ENCODE peak calls at places on chromosomes 1 and 21, in five cellular contexts. A is hepatocyte; U is aorta; R is CD8-positive, alpha-beta memory T cell; V is transverse colon. D is an unnamed sample.

GRCh38 chr1:152960452-152961044 is 9.9 kb upstream of the SPRR4 start:
- DNase-seq in U (no peak), A (no peak), V (no peak), R (no peak), D (no peak)

GRCh38 chr1:185957441-185958363 is 223.5 kb downstream of the HMCN1 start:
- DNase-seq in A (no peak), U (no peak), R (no peak), V (no peak), D (no peak)

GRCh38 chr1:187491082-187491720 is 662.5 kb downstream of the PLA2G4A start:
- DNase-seq in U (no peak), R (no peak), V (no peak), A (peak), D (no peak)

GRCh38 chr1:110697606-110698005 is 22.9 kb upstream of the KCNA3 start:
- DNase-seq in A (no peak), R (no peak), U (no peak), V (no peak), D (no peak)

GRCh38 chr1:19461352-19461645 is 24.0 kb downstream of the CAPZB start:
- DNase-seq in A (no peak), U (no peak), R (no peak), V (no peak), D (no peak)

GRCh38 chr1:220990417-220991337 is 111.4 kb downstream of the HLX start:
- DNase-seq in A (no peak), R (no peak), V (no peak), U (no peak), D (no peak)

GRCh38 chr1:237016626-237017025 is 12.4 kb upstream of the MT1HL1 start:
- DNase-seq in R (no peak), A (no peak), U (no peak), V (no peak), D (no peak)

GRCh38 chr1:172845371-172845770 is 186.5 kb downstream of the FASLG start:
- DNase-seq in A (peak), U (no peak), V (no peak), R (peak), D (no peak)

GRCh38 chr21:34952701-34953100 is 96.4 kb downstream of the RUNX1 start:
- DNase-seq in A (no peak), V (no peak), U (no peak), R (no peak), D (no peak)

GRCh38 chr21:27796106-27796505 is 829.2 kb upstream of the ADAMTS5 start:
- DNase-seq in U (no peak), V (no peak), R (no peak), A (no peak), D (no peak)

GRCh38 chr1:100353073-100353801 is 931 bp downstream of the CDC14A start:
- DNase-seq in U (no peak), V (peak), A (peak), R (peak), D (no peak)

GRCh38 chr1:94130851-94131595 is 10.1 kb upstream of the ABCA4 start:
- DNase-seq in R (no peak), V (no peak), A (no peak), U (no peak), D (peak)

GRCh38 chr1:91501527-91501859 is 842 bp downstream of the CDC7 start:
- DNase-seq in R (no peak), V (no peak), U (no peak), A (no peak), D (peak)

GRCh38 chr1:100708476-100709062 is 11.0 kb upstream of the VCAM1 start:
- DNase-seq in A (no peak), R (no peak), V (no peak), U (no peak), D (no peak)

GRCh38 chr1:228142616-228143203 is 2.6 kb downstream of the GUK1 start:
- DNase-seq in U (no peak), R (no peak), V (no peak), A (no peak), D (no peak)

GRCh38 chr1:11335417-11336070 is 62.5 kb downstream of the UBIAD1 start:
- DNase-seq in R (no peak), A (no peak), V (peak), U (no peak), D (no peak)

GRCh38 chr1:54294846-54295245 is 94.9 kb downstream of the MRPL37 start:
- DNase-seq in R (no peak), V (no peak), U (no peak), A (no peak), D (no peak)
- H3K27ac ChIP-seq in R (no peak), V (no peak), U (peak), A (no peak), D (no peak)

GRCh38 chr1:26734501-26735058 is 38.8 kb downstream of the ARID1A start:
- DNase-seq in V (no peak), R (no peak), U (no peak), A (no peak), D (peak)
- H3K4me3 ChIP-seq in V (no peak), R (no peak), U (no peak), A (no peak), D (no peak)

GRCh38 chr1:33045814-33046213 is 9.1 kb upstream of the AK2 start:
- DNase-seq in U (no peak), V (no peak), A (no peak), R (peak), D (no peak)

GRCh38 chr1:33045246-33045645 is 8.6 kb upstream of the AK2 start:
- DNase-seq in A (peak), V (peak), R (no peak), U (no peak), D (no peak)

GRCh38 chr1:33041026-33041425 is 4.3 kb upstream of the AK2 start:
- DNase-seq in U (no peak), A (no peak), R (no peak), V (no peak), D (no peak)

GRCh38 chr1:33042836-33043235 is 6.2 kb upstream of the AK2 start:
- DNase-seq in V (no peak), U (no peak), R (no peak), A (no peak), D (no peak)

GRCh38 chr1:33043267-33044090 is 6.8 kb upstream of the AK2 start:
- DNase-seq in V (no peak), A (no peak), R (no peak), U (no peak), D (no peak)
- H3K27ac ChIP-seq in V (no peak), A (no peak), R (no peak), U (no peak), D (peak)

DNA sequence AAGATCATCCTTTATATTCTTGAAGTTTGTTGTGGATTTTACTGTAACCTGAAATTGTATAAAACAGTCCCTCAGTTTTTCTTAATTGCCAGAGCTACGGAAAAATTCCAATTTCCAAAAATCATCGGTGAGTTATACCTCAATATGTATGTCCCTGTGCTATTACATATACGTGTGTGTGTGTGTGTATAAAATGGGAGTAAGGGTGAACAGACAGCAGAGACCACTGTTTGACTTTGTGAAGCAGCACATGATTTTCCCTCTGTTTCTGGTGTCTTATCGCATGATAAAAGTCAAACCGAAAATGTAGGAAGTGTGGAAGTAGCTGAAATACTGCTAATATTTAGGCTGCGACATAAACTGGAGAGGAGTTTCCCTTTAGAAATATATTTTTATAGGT is 1.2 kb downstream of the OR2T1 start:
- DNase-seq in U (no peak), R (no peak), A (no peak), V (no peak), D (no peak)
- H3K4me3 ChIP-seq in U (no peak), R (no peak), A (no peak), V (no peak), D (no peak)

GRCh38 chr21:31413698-31414097 is 69.6 kb upstream of the TIAM1 start:
- DNase-seq in U (no peak), A (no peak), V (no peak), R (no peak), D (no peak)
- H3K27ac ChIP-seq in U (no peak), A (no peak), V (no peak), R (no peak), D (no peak)

GRCh38 chr1:156122086-156122485 is 7.6 kb downstream of the LMNA start:
- DNase-seq in R (no peak), U (no peak), A (no peak), V (no peak), D (no peak)

GRCh38 chr1:156121441-156121840 is 6.9 kb downstream of the LMNA start:
- DNase-seq in U (no peak), A (no peak), R (no peak), V (no peak), D (no peak)

GRCh38 chr1:156118175-156118868 is 3.8 kb downstream of the LMNA start:
- DNase-seq in R (no peak), U (peak), V (peak), A (peak), D (no peak)

GRCh38 chr1:156119503-156120209 is 5.1 kb downstream of the LMNA start:
- DNase-seq in A (peak), U (peak), R (peak), V (peak), D (no peak)

DNA sequence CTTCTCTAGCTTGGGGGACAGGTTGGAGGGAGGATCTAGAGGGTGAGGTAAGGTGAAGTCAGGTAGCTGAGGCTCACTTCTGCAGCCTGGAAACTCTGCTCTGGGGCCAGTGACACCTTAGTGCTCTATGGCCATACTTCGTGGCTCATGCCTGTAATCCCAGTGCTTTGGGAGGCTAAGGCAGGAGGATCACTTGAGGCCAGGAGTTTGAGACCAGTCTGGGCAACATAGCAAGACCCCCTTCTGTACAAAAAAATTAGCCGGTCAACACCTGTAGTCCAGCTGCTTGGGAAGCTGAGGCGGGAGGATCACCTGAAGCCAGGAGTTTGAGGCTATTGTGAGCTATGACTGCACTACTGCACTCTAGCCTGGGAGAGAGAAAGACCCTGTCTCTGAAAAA is 5.8 kb downstream of the LMNA start:
- DNase-seq in V (no peak), A (no peak), R (no peak), U (no peak), D (no peak)
- H3K4me3 ChIP-seq in V (no peak), A (no peak), R (no peak), U (peak), D (no peak)

GRCh38 chr1:161115132-161115711 is 2.6 kb downstream of the PFDN2 start:
- DNase-seq in R (no peak), A (no peak), U (no peak), V (no peak), D (peak)
- H3K27ac ChIP-seq in R (no peak), A (no peak), U (no peak), V (no peak), D (no peak)

GRCh38 chr1:8873506-8874229 is 4.8 kb downstream of the ENO1 start:
- DNase-seq in V (peak), A (peak), R (peak), U (peak), D (no peak)
- H3K4me3 ChIP-seq in V (no peak), A (no peak), R (peak), U (no peak), D (peak)

DNA sequence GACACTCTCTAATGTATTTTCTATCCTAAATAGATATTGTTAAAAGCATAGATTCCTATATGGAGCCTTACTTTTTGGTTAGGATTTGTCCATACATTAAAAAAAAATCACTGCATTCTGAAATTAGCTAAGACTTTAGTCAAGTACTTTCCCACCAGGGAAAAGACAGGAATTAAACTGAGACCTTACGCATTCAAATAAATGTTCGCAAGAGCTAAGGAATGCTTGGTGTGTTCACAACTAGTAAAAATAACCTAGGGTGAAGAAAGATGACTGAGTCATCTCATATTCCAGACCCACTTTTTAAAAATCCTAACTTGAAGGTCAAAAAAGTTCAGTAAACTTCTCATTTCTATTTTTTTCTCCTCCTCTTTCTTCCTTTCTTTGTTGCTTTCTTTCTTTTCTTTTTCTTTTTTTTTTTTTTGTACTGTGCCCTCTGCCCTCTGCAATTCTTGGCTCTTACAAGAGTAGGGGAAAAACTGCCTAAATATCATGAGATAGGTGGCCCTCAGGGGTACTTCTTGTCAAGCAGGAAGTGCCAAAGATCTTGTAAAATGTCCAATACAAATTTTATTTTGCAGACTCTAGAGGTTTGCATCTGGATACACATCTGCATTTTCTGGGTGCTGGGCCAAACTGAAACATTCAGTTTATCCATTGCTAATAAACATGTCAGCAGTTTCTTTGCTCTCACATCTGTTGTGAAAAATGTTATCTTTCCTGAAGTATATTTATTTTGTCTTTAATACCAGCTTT is 121.4 kb upstream of the GORAB start:
- DNase-seq in A (no peak), V (no peak), R (no peak), U (no peak), D (peak)
- H3K27ac ChIP-seq in A (no peak), V (peak), R (no peak), U (peak), D (no peak)

D was measured in cardiac muscle cell.